ENCODE peak calls at places on chromosomes 13 and 19, in six cellular contexts. G, S, D, N, U and R are unnamed samples.

GRCh38 chr19:6228523-6229215 is 51.1 kb downstream of the MLLT1 start:
- DNase-seq in G (no peak), N (no peak), U (no peak), S (no peak), D (no peak), R (no peak)

GRCh38 chr13:112756967-112757758 is 67.3 kb downstream of the ATP11A start:
- DNase-seq in U (no peak), D (no peak), S (no peak), N (no peak), G (no peak), R (no peak)

GRCh38 chr13:27112006-27112405 is 59.6 kb downstream of the USP12 start:
- DNase-seq in D (no peak), U (no peak), G (no peak), S (no peak), N (no peak), R (no peak)

GRCh38 chr13:77353980-77354379 is 27.1 kb upstream of the MYCBP2 start:
- DNase-seq in G (peak; percentile 27), S (no peak), U (no peak), N (no peak), D (no peak), R (no peak)

GRCh38 chr13:30038884-30039283 is 188.5 kb upstream of the UBL3 start:
- DNase-seq in G (no peak), N (no peak), D (no peak), U (no peak), S (no peak), R (no peak)

GRCh38 chr13:77386880-77387606 is 60.1 kb upstream of the MYCBP2 start:
- DNase-seq in D (no peak), S (no peak), N (peak; percentile 49), G (no peak), U (no peak), R (no peak)

GRCh38 chr13:107028751-107029150 is 460.8 kb upstream of the ARGLU1 start:
- DNase-seq in N (no peak), G (no peak), D (no peak), U (no peak), S (no peak), R (no peak)

GRCh38 chr19:8194528-8195275 is 14.5 kb upstream of the CERS4 start:
- DNase-seq in D (no peak), S (peak; percentile 80), U (no peak), G (no peak), N (no peak), R (no peak)

GRCh38 chr19:41957838-41958366 is 1.2 kb downstream of the RABAC1 start:
- DNase-seq in G (peak; percentile 75), N (peak; percentile 53), U (no peak), D (peak; percentile 79), S (peak; percentile 56), R (no peak)

GRCh38 chr19:44341794-44342193 is 14.7 kb downstream of the ZNF112 start:
- DNase-seq in U (no peak), N (no peak), G (no peak), S (no peak), D (no peak), R (no peak)

GRCh38 chr13:106612688-106613087 is 44.8 kb upstream of the ARGLU1 start:
- DNase-seq in D (peak; percentile 89), U (no peak), N (no peak), S (peak; percentile 34), G (no peak), R (no peak)

GRCh38 chr13:36251528-36251927 is 37.2 kb upstream of the SOHLH2 start:
- DNase-seq in S (no peak), U (no peak), N (no peak), G (no peak), D (no peak), R (no peak)

GRCh38 chr13:99378985-99379734 is 72.0 kb upstream of the GPR183 start:
- DNase-seq in N (no peak), S (no peak), D (no peak), G (no peak), U (no peak), R (no peak)

GRCh38 chr13:104750377-104750776 is 1684.2 kb upstream of the SLC10A2 start:
- DNase-seq in S (no peak), D (no peak), G (no peak), N (peak; percentile 85), U (no peak), R (no peak)

GRCh38 chr19:5632657-5633056 is 9.8 kb downstream of the SAFB start:
- DNase-seq in D (no peak), U (no peak), S (no peak), G (no peak), N (no peak), R (no peak)

GRCh38 chr19:42473686-42474085 is 30.9 kb upstream of the CXCL17 start:
- DNase-seq in G (no peak), S (no peak), U (no peak), D (no peak), N (no peak), R (no peak)

GRCh38 chr13:99339736-99340392 is 32.7 kb upstream of the GPR183 start:
- DNase-seq in S (no peak), N (peak; percentile 12), U (no peak), D (no peak), G (no peak), R (no peak)

GRCh38 chr13:91534996-91535395 is 136.6 kb downstream of the GPC5 start:
- DNase-seq in S (no peak), D (no peak), N (no peak), U (no peak), G (no peak), R (no peak)

GRCh38 chr19:38547446-38547845 is 70.3 kb downstream of the MAP4K1 start:
- DNase-seq in G (peak; percentile 58), N (no peak), D (no peak), S (no peak), U (peak; percentile 34), R (no peak)

GRCh38 chr13:50441141-50441540 is 402.4 kb downstream of the DLEU7 start:
- DNase-seq in N (no peak), D (no peak), G (no peak), U (no peak), S (no peak), R (no peak)

GRCh38 chr13:73090116-73090811 is 31.5 kb downstream of the KLF5 start:
- DNase-seq in G (no peak), U (no peak), D (no peak), S (no peak), N (peak; percentile 85), R (peak; percentile 72)

GRCh38 chr13:100154835-100155463 is 66.1 kb downstream of the PCCA start:
- DNase-seq in S (no peak), G (no peak), D (no peak), U (no peak), N (no peak), R (no peak)

GRCh38 chr13:111203742-111204386 is 88.8 kb downstream of the ARHGEF7 start:
- DNase-seq in S (peak; percentile 41), U (no peak), G (peak; percentile 46), N (no peak), D (no peak), R (no peak)

GRCh38 chr19:33259532-33259931 is 33.9 kb upstream of the SLC7A10 start:
- DNase-seq in S (no peak), N (no peak), U (no peak), D (no peak), G (no peak), R (no peak)

GRCh38 chr19:29881386-29881785 is 60.7 kb upstream of the URI1 start:
- DNase-seq in G (no peak), D (peak; percentile 17), U (no peak), S (no peak), N (no peak), R (no peak)

GRCh38 chr13:33676045-33676699 is 141.8 kb upstream of the RFC3 start:
- DNase-seq in U (no peak), D (no peak), G (no peak), S (no peak), N (peak; percentile 2), R (no peak)

GRCh38 chr13:76641056-76641455 is 245.1 kb downstream of the KCTD12 start:
- DNase-seq in U (no peak), S (no peak), G (no peak), D (no peak), N (no peak), R (no peak)

GRCh38 chr19:23817519-23817918 is 58.8 kb upstream of the ZNF681 start:
- DNase-seq in N (no peak), S (peak; percentile 36), G (no peak), U (no peak), D (no peak), R (no peak)

GRCh38 chr19:46133101-46133627 is 8.7 kb upstream of the IGFL3 start:
- DNase-seq in G (no peak), N (peak; percentile 92), U (peak; percentile 24), S (no peak), D (no peak), R (peak; percentile 98)

GRCh38 chr13:42973581-42973980 is 18.5 kb downstream of the EPSTI1 start:
- DNase-seq in N (no peak), U (no peak), G (no peak), D (no peak), S (no peak), R (no peak)